ENCODE peak calls at places on chromosomes 2 and 18, in five cellular contexts. One of them, this sample, is unnamed.

GRCh38 chr2:78780864-78781583 is 244.5 kb upstream of the REG3G start:
- DNase-seq in IMR-90: no peak
- DNase-seq in K562: no peak
- DNase-seq in GM12878: no peak
- DNase-seq in HepG2: no peak
- DNase-seq in this sample: no peak

GRCh38 chr18:2572892-2573291 is 1.5 kb downstream of the NDC80 start:
- DNase-seq in IMR-90: no peak
- DNase-seq in K562: peak; percentile 15
- DNase-seq in GM12878: no peak
- DNase-seq in HepG2: no peak
- DNase-seq in this sample: no peak

GRCh38 chr2:25794544-25795276 is 83.6 kb downstream of the ASXL2 start:
- DNase-seq in IMR-90: no peak
- DNase-seq in K562: no peak
- DNase-seq in GM12878: peak; percentile 16
- DNase-seq in HepG2: no peak
- DNase-seq in this sample: no peak

GRCh38 chr2:221833972-221834371 is 261.9 kb upstream of the EPHA4 start:
- DNase-seq in IMR-90: no peak
- DNase-seq in K562: no peak
- DNase-seq in GM12878: no peak
- DNase-seq in HepG2: no peak
- DNase-seq in this sample: no peak

GRCh38 chr2:208366215-208367132 is 40.1 kb upstream of the PTH2R start:
- DNase-seq in IMR-90: no peak
- DNase-seq in K562: no peak
- DNase-seq in GM12878: peak; percentile 11
- DNase-seq in HepG2: no peak
- DNase-seq in this sample: no peak

GRCh38 chr2:3769766-3770165 is 66.4 kb downstream of the DCDC2C start:
- DNase-seq in IMR-90: peak; percentile 17
- DNase-seq in K562: no peak
- DNase-seq in GM12878: no peak
- DNase-seq in HepG2: no peak
- DNase-seq in this sample: no peak

GRCh38 chr2:160561551-160562280 is 68.1 kb upstream of the RBMS1 start:
- DNase-seq in IMR-90: peak; percentile 81
- DNase-seq in K562: no peak
- DNase-seq in GM12878: no peak
- DNase-seq in HepG2: no peak
- DNase-seq in this sample: no peak

GRCh38 chr18:2986150-2986865 is 26.6 kb downstream of the LPIN2 start:
- DNase-seq in IMR-90: peak; percentile 58
- DNase-seq in K562: no peak
- DNase-seq in GM12878: no peak
- DNase-seq in HepG2: peak; percentile 80
- DNase-seq in this sample: no peak

GRCh38 chr2:49780949-49781348 is 626.6 kb upstream of the FSHR start:
- DNase-seq in IMR-90: no peak
- DNase-seq in K562: no peak
- DNase-seq in GM12878: no peak
- DNase-seq in HepG2: no peak
- DNase-seq in this sample: no peak

GRCh38 chr2:3491306-3491705 is 28.0 kb downstream of the ADI1 start:
- DNase-seq in IMR-90: no peak
- DNase-seq in K562: no peak
- DNase-seq in GM12878: no peak
- DNase-seq in HepG2: no peak
- DNase-seq in this sample: peak; percentile 30

GRCh38 chr2:36069083-36069482 is 286.5 kb upstream of the CRIM1 start:
- DNase-seq in IMR-90: no peak
- DNase-seq in K562: no peak
- DNase-seq in GM12878: no peak
- DNase-seq in HepG2: no peak
- DNase-seq in this sample: no peak

GRCh38 chr2:173048901-173049661 is 26.6 kb upstream of the MAP3K20 start:
- DNase-seq in IMR-90: peak; percentile 98
- DNase-seq in K562: no peak
- DNase-seq in GM12878: no peak
- DNase-seq in HepG2: peak; percentile 92
- DNase-seq in this sample: no peak

GRCh38 chr2:150212722-150213171 is 274.7 kb downstream of the RND3 start:
- DNase-seq in IMR-90: peak; percentile 77
- DNase-seq in K562: no peak
- DNase-seq in GM12878: no peak
- DNase-seq in HepG2: no peak
- DNase-seq in this sample: no peak

GRCh38 chr2:240857039-240858008 is 11.3 kb upstream of the AGXT start:
- DNase-seq in IMR-90: no peak
- DNase-seq in K562: no peak
- DNase-seq in GM12878: no peak
- DNase-seq in HepG2: peak; percentile 94
- DNase-seq in this sample: no peak

GRCh38 chr2:16561676-16562075 is 104.0 kb downstream of the CYRIA start:
- DNase-seq in IMR-90: no peak
- DNase-seq in K562: no peak
- DNase-seq in GM12878: no peak
- DNase-seq in HepG2: no peak
- DNase-seq in this sample: no peak

GRCh38 chr2:12050381-12050780 is 303.9 kb downstream of the LPIN1 start:
- DNase-seq in IMR-90: peak; percentile 94
- DNase-seq in K562: peak; percentile 51
- DNase-seq in GM12878: no peak
- DNase-seq in HepG2: peak; percentile 16
- DNase-seq in this sample: no peak

GRCh38 chr2:24919100-24919976 is 699 bp downstream of the ADCY3 start:
- DNase-seq in IMR-90: peak; percentile 12
- DNase-seq in K562: peak; percentile 62
- DNase-seq in GM12878: no peak
- DNase-seq in HepG2: no peak
- DNase-seq in this sample: peak; percentile 80

GRCh38 chr2:227772197-227772661 is 26.5 kb downstream of the SCYGR8 start:
- DNase-seq in IMR-90: no peak
- DNase-seq in K562: no peak
- DNase-seq in GM12878: no peak
- DNase-seq in HepG2: peak; percentile 42
- DNase-seq in this sample: no peak

GRCh38 chr18:55376387-55376786 is 211.6 kb downstream of the TCF4 start:
- DNase-seq in IMR-90: no peak
- DNase-seq in K562: no peak
- DNase-seq in GM12878: peak; percentile 68
- DNase-seq in HepG2: no peak
- DNase-seq in this sample: no peak

GRCh38 chr2:72895759-72896281 is 8.6 kb downstream of the SPR start:
- DNase-seq in IMR-90: peak; percentile 55
- DNase-seq in K562: no peak
- DNase-seq in GM12878: no peak
- DNase-seq in HepG2: no peak
- DNase-seq in this sample: no peak

GRCh38 chr2:113138428-113139322 is 11.3 kb downstream of the IL1RN start:
- DNase-seq in IMR-90: peak; percentile 66
- DNase-seq in K562: peak; percentile 67
- DNase-seq in GM12878: peak; percentile 64
- DNase-seq in HepG2: peak; percentile 76
- DNase-seq in this sample: peak; percentile 49

GRCh38 chr2:35447210-35447609 is 908.4 kb upstream of the CRIM1 start:
- DNase-seq in IMR-90: no peak
- DNase-seq in K562: no peak
- DNase-seq in GM12878: no peak
- DNase-seq in HepG2: no peak
- DNase-seq in this sample: no peak

GRCh38 chr2:90645-91312 is 44.5 kb upstream of the FAM110C start:
- DNase-seq in IMR-90: no peak
- DNase-seq in K562: no peak
- DNase-seq in GM12878: no peak
- DNase-seq in HepG2: no peak
- DNase-seq in this sample: no peak

GRCh38 chr2:16138811-16139662 is 198.7 kb downstream of the MYCN start:
- DNase-seq in IMR-90: no peak
- DNase-seq in K562: no peak
- DNase-seq in GM12878: no peak
- DNase-seq in HepG2: no peak
- DNase-seq in this sample: no peak

GRCh38 chr2:190640124-190640523 is 8.8 kb upstream of the NAB1 start:
- DNase-seq in IMR-90: peak; percentile 39
- DNase-seq in K562: no peak
- DNase-seq in GM12878: no peak
- DNase-seq in HepG2: no peak
- DNase-seq in this sample: no peak

GRCh38 chr18:58997811-58998337 is 133.2 kb downstream of the ZNF532 start:
- DNase-seq in IMR-90: peak; percentile 88
- DNase-seq in K562: no peak
- DNase-seq in GM12878: no peak
- DNase-seq in HepG2: no peak
- DNase-seq in this sample: no peak

GRCh38 chr2:240963376-240964220 is 34.8 kb upstream of the SNED1 start:
- DNase-seq in IMR-90: no peak
- DNase-seq in K562: no peak
- DNase-seq in GM12878: no peak
- DNase-seq in HepG2: no peak
- DNase-seq in this sample: peak; percentile 30

GRCh38 chr2:46825231-46825957 is 90.2 kb downstream of the MCFD2 start:
- DNase-seq in IMR-90: no peak
- DNase-seq in K562: no peak
- DNase-seq in GM12878: no peak
- DNase-seq in HepG2: no peak
- DNase-seq in this sample: no peak
- H3K4me1 ChIP-seq in IMR-90: peaks cover 36% of the 10 kb centered on the region
- H3K4me1 ChIP-seq in K562: no peaks in the 10 kb centered on the region
- H3K4me1 ChIP-seq in GM12878: no peaks in the 10 kb centered on the region
- H3K4me1 ChIP-seq in HepG2: peaks cover 12% of the 10 kb centered on the region
- H3K4me1 ChIP-seq in this sample: no peaks in the 10 kb centered on the region

DNA sequence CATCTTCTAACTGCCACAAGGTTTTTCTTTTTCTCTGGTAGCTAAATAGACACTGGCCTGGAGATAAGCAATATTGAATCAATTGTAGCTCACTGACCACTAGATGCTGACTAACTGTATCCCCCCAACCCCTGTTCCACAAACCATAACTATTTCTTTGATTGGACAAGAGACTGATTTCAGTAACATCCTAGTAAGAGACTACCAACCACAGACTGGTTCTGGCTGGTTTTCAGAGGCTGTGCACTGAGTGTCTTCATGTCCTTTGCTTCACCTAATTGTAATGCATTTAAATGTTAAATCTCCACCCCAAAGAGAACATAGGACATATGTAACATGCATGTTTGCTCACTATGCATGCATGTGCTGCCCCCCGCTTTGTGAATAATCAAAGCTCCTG is 3.2 kb upstream of the AAK1 start:
- DNase-seq in IMR-90: no peak
- DNase-seq in K562: no peak
- DNase-seq in GM12878: no peak
- DNase-seq in HepG2: no peak
- DNase-seq in this sample: no peak
- TF ChIP-seq SMC3 in IMR-90: no peak
- TF ChIP-seq SMC3 in K562: no peak
- TF ChIP-seq SMC3 in GM12878: no peak
- TF ChIP-seq SMC3 in HepG2: no peak
- TF ChIP-seq SMC3 in this sample: no peak

GRCh38 chr18:72555983-72556382 is 11.8 kb upstream of the CBLN2 start:
- DNase-seq in IMR-90: no peak
- DNase-seq in K562: no peak
- DNase-seq in GM12878: no peak
- DNase-seq in HepG2: no peak
- DNase-seq in this sample: no peak
- TF ChIP-seq MXI1 in IMR-90: no peak
- TF ChIP-seq MXI1 in K562: no peak
- TF ChIP-seq MXI1 in GM12878: no peak
- TF ChIP-seq MXI1 in HepG2: no peak
- TF ChIP-seq MXI1 in this sample: no peak

GRCh38 chr2:230687498-230687897 is 25.1 kb upstream of the CAB39 start:
- DNase-seq in IMR-90: peak; percentile 72
- DNase-seq in K562: no peak
- DNase-seq in GM12878: no peak
- DNase-seq in HepG2: no peak
- DNase-seq in this sample: no peak
- H3K4me1 ChIP-seq in IMR-90: peaks cover 10% of the 10 kb centered on the region
- H3K4me1 ChIP-seq in K562: peaks cover 12% of the 10 kb centered on the region
- H3K4me1 ChIP-seq in GM12878: no peaks in the 10 kb centered on the region
- H3K4me1 ChIP-seq in HepG2: peaks cover 28% of the 10 kb centered on the region
- H3K4me1 ChIP-seq in this sample: peaks cover 17% of the 10 kb centered on the region

GRCh38 chr2:234952270-234953115 is 676 bp downstream of the SH3BP4 start:
- DNase-seq in IMR-90: no peak
- DNase-seq in K562: no peak
- DNase-seq in GM12878: no peak
- DNase-seq in HepG2: no peak
- DNase-seq in this sample: peak; percentile 74
- TF ChIP-seq SMC3 in IMR-90: no peak
- TF ChIP-seq SMC3 in K562: no peak
- TF ChIP-seq SMC3 in GM12878: no peak
- TF ChIP-seq SMC3 in HepG2: no peak
- TF ChIP-seq SMC3 in this sample: no peak

GRCh38 chr18:48490641-48491040 is 48.2 kb upstream of the CTIF start:
- DNase-seq in IMR-90: no peak
- DNase-seq in K562: no peak
- DNase-seq in GM12878: no peak
- DNase-seq in HepG2: no peak
- DNase-seq in this sample: no peak
- TF ChIP-seq MXI1 in IMR-90: no peak
- TF ChIP-seq MXI1 in K562: no peak
- TF ChIP-seq MXI1 in GM12878: no peak
- TF ChIP-seq MXI1 in HepG2: no peak
- TF ChIP-seq MXI1 in this sample: no peak

GRCh38 chr18:48951448-48952286 is 902 bp upstream of the SMAD7 start:
- DNase-seq in IMR-90: peak; percentile 86
- DNase-seq in K562: peak; percentile 79
- DNase-seq in GM12878: no peak
- DNase-seq in HepG2: peak; percentile 82
- DNase-seq in this sample: peak; percentile 92

GRCh38 chr18:48948112-48949050 is 2.4 kb downstream of the SMAD7 start:
- DNase-seq in IMR-90: peak; percentile 86
- DNase-seq in K562: peak; percentile 59
- DNase-seq in GM12878: no peak
- DNase-seq in HepG2: peak; percentile 94
- DNase-seq in this sample: peak; percentile 69

GRCh38 chr18:48950536-48951447 is at the start of gene SMAD7:
- DNase-seq in IMR-90: no peak
- DNase-seq in K562: no peak
- DNase-seq in GM12878: no peak
- DNase-seq in HepG2: no peak
- DNase-seq in this sample: peak; percentile 52

GRCh38 chr18:48949051-48949605 is 1.6 kb downstream of the SMAD7 start:
- DNase-seq in IMR-90: no peak
- DNase-seq in K562: no peak
- DNase-seq in GM12878: no peak
- DNase-seq in HepG2: no peak
- DNase-seq in this sample: no peak

GRCh38 chr18:48949606-48950535 is 894 bp downstream of the SMAD7 start:
- DNase-seq in IMR-90: peak; percentile 60
- DNase-seq in K562: no peak
- DNase-seq in GM12878: no peak
- DNase-seq in HepG2: no peak
- DNase-seq in this sample: peak; percentile 71
- H3K4me1 ChIP-seq in IMR-90: peaks cover 10% of the 10 kb centered on the region
- H3K4me1 ChIP-seq in K562: peaks cover 9% of the 10 kb centered on the region
- H3K4me1 ChIP-seq in GM12878: peaks cover 16% of the 10 kb centered on the region
- H3K4me1 ChIP-seq in HepG2: peaks cover 35% of the 10 kb centered on the region
- H3K4me1 ChIP-seq in this sample: peaks cover 24% of the 10 kb centered on the region

This sample was measured in SK-N-SH.